ENCODE peak calls at places on chromosomes 6 and 20, in eight cellular contexts. U, Q, Z, P, B, M, Y and T are unnamed samples.
A peak's percentile ranks its signal among the peaks of the same experiment; 100 is the strongest.

GRCh38 chr6:87276624-87277023 is 45.8 kb upstream of the SMIM8 start:
- DNase-seq in M (no peak), Q (no peak), P (no peak), Z (no peak), U (no peak), B (no peak), Y (no peak), T (no peak)

GRCh38 chr6:26129656-26130055 is 42.4 kb downstream of the HFE start:
- DNase-seq in U (no peak), M (no peak), Y (no peak), Z (no peak), P (no peak), B (no peak), Q (no peak), T (no peak)

GRCh38 chr20:38460040-38460623 is 12.5 kb upstream of the RALGAPB start:
- DNase-seq in M (peak; percentile 38), Z (no peak), P (peak; percentile 60), U (peak; percentile 70), B (peak; percentile 97), Q (no peak), Y (peak; percentile 88), T (peak; percentile 67)

GRCh38 chr20:40532103-40532502 is 156.9 kb downstream of the MAFB start:
- DNase-seq in B (peak; percentile 47), U (no peak), Q (no peak), Y (peak; percentile 32), Z (no peak), P (no peak), M (no peak), T (peak; percentile 53)

GRCh38 chr6:137775720-137776119 is 91.3 kb upstream of the TNFAIP3 start:
- DNase-seq in P (no peak), Y (no peak), M (peak; percentile 63), B (no peak), Z (no peak), Q (no peak), U (no peak), T (no peak)

GRCh38 chr6:51562198-51562597 is 525.2 kb downstream of the PKHD1 start:
- DNase-seq in Z (no peak), P (no peak), M (no peak), Y (no peak), U (no peak), Q (no peak), B (no peak), T (no peak)

GRCh38 chr20:4840831-4841230 is 119.1 kb downstream of the PRND start:
- DNase-seq in M (no peak), Q (no peak), Z (no peak), U (no peak), Y (no peak), P (no peak), B (no peak), T (no peak)

GRCh38 chr20:46580613-46581012 is 30.2 kb upstream of the OCSTAMP start:
- DNase-seq in Z (no peak), M (no peak), Q (no peak), P (no peak), U (no peak), Y (peak; percentile 2), B (no peak), T (no peak)

GRCh38 chr6:138522611-138523010 is 23.3 kb upstream of the NHSL1 start:
- DNase-seq in P (no peak), M (no peak), U (no peak), Y (no peak), Z (no peak), B (peak; percentile 26), Q (no peak), T (no peak)

GRCh38 chr6:7725412-7725811 is 487 bp upstream of the BMP6 start:
- DNase-seq in B (no peak), Z (no peak), P (no peak), Q (peak; percentile 20), M (no peak), U (no peak), Y (no peak), T (no peak)

GRCh38 chr6:45486739-45487138 is 109.0 kb upstream of the SUPT3H start:
- DNase-seq in Y (no peak), B (no peak), P (no peak), M (no peak), Z (no peak), Q (no peak), U (no peak), T (no peak)

GRCh38 chr6:78910611-78911134 is 43.3 kb downstream of the IRAK1BP1 start:
- DNase-seq in B (peak; percentile 13), Y (peak; percentile 8), Q (peak; percentile 18), Z (no peak), M (peak; percentile 7), P (peak; percentile 47), U (peak; percentile 43), T (peak; percentile 16)

GRCh38 chr6:26233608-26234420 is 131.2 kb upstream of the BTN3A2 start:
- DNase-seq in B (peak; percentile 71), Q (no peak), M (peak; percentile 37), Z (no peak), P (peak; percentile 94), U (peak; percentile 75), Y (peak; percentile 60), T (no peak)

GRCh38 chr6:139534472-139535115 is 160.1 kb upstream of the CITED2 start:
- DNase-seq in P (no peak), Y (no peak), M (no peak), B (no peak), Z (no peak), Q (no peak), U (no peak), T (no peak)

GRCh38 chr20:49346682-49347081 is 68.8 kb upstream of the ZNFX1 start:
- DNase-seq in U (no peak), Z (no peak), P (no peak), M (no peak), B (no peak), Q (no peak), Y (no peak), T (no peak)
- TF ChIP-seq CTCF in U (no peak), Z (no peak), P (no peak), M (no peak), B (peak; percentile 6), Q (no peak), Y (no peak), T (no peak)

DNA sequence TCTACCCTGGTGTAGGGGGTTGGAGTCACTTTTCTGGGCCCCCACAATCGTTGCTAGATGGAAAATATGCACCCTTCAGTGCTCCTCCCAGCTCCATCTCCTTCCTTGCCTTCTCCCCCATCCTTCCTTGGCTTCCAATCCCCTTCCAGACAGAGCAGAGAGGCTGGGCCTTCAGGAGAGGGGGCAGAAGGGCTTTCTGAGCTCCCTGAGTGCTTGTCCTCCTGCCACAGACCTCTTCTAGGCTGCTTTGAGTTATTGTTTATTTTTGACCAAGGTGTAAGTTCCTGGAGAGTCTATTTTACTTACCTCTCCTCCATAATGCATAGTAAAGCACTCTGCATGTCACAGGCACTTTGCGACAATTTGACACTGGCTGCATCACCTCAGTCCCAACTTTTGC is 96.4 kb upstream of the CNKSR3 start:
- DNase-seq in U (no peak), Y (no peak), B (no peak), M (no peak), P (no peak), Q (no peak), Z (no peak), T (no peak)
- H3K4me3 ChIP-seq in U (no peak overlapping the region), Y (no peak overlapping the region), B (no peak overlapping the region), M (no peak overlapping the region), P (no peak overlapping the region), Q (no peak overlapping the region), Z (no peak overlapping the region), T (no peak overlapping the region)

GRCh38 chr20:57998276-57998675 is 230.2 kb downstream of the ANKRD60 start:
- DNase-seq in P (no peak), Y (no peak), Q (no peak), Z (no peak), B (no peak), M (no peak), U (no peak), T (no peak)
- TF ChIP-seq CTCF in P (no peak), Y (no peak), Q (no peak), Z (no peak), B (peak; percentile 22), M (no peak), U (no peak), T (no peak)

GRCh38 chr6:92962846-92963245 is 456.5 kb downstream of the EPHA7 start:
- DNase-seq in Y (no peak), Q (no peak), M (no peak), U (no peak), P (no peak), B (no peak), Z (no peak), T (no peak)
- H3K4me3 ChIP-seq in Y (no peak overlapping the region), Q (no peak overlapping the region), M (no peak overlapping the region), U (no peak overlapping the region), P (no peak overlapping the region), B (no peak overlapping the region), Z (no peak overlapping the region), T (no peak overlapping the region)